ENCODE peak calls at places on chromosomes 6 and 20, in five cellular contexts. H, N, C, L and G are unnamed samples.

GRCh38 chr20:24837721-24838456 is 111.2 kb upstream of the CST7 start:
- DNase-seq in H (no peak), N (peak; percentile 16), L (peak; percentile 43), C (no peak), G (no peak)

GRCh38 chr6:38554700-38555413 is 84.9 kb downstream of the BTBD9 start:
- DNase-seq in L (peak; percentile 35), C (no peak), H (no peak), N (no peak), G (no peak)

GRCh38 chr6:16623733-16624132 is 137.5 kb downstream of the ATXN1 start:
- DNase-seq in H (no peak), L (no peak), C (no peak), N (no peak), G (no peak)

GRCh38 chr6:141483561-141484061 is 649.1 kb upstream of the GJE1 start:
- DNase-seq in L (peak; percentile 77), N (peak; percentile 50), H (no peak), C (no peak), G (peak; percentile 61)

GRCh38 chr20:15288076-15288475 is 950.7 kb upstream of the FLRT3 start:
- DNase-seq in N (no peak), H (no peak), C (no peak), L (no peak), G (no peak)

GRCh38 chr20:8509809-8510208 is 377.7 kb downstream of the PLCB1 start:
- DNase-seq in C (no peak), L (no peak), N (no peak), H (no peak), G (no peak)

GRCh38 chr6:156685823-156686428 is 91.3 kb upstream of the ARID1B start:
- DNase-seq in L (no peak), N (no peak), H (no peak), C (peak; percentile 2), G (no peak)

GRCh38 chr6:2990179-2990931 is 9.3 kb upstream of the NQO2 start:
- DNase-seq in N (no peak), C (no peak), L (peak; percentile 38), H (peak; percentile 37), G (no peak)

GRCh38 chr20:54078296-54078695 is 7.9 kb upstream of the BCAS1 start:
- DNase-seq in L (no peak), N (no peak), C (no peak), H (peak; percentile 26), G (no peak)

GRCh38 chr6:42320762-42321161 is 103.1 kb upstream of the MRPS10 start:
- DNase-seq in H (no peak), C (no peak), N (no peak), L (no peak), G (no peak)

GRCh38 chr6:25863360-25863759 is 10.7 kb downstream of the SLC17A3 start:
- DNase-seq in N (no peak), H (no peak), L (no peak), C (no peak), G (no peak)

GRCh38 chr6:143465546-143465945 is 14.9 kb downstream of the PEX3 start:
- DNase-seq in N (no peak), L (no peak), C (no peak), H (no peak), G (no peak)

GRCh38 chr20:56429496-56429895 is 17.4 kb downstream of the CASS4 start:
- DNase-seq in H (no peak), L (no peak), N (no peak), C (no peak), G (no peak)

GRCh38 chr6:148059869-148060268 is 282.8 kb upstream of the SASH1 start:
- DNase-seq in L (no peak), N (no peak), C (no peak), H (no peak), G (no peak)

GRCh38 chr20:20956586-20956985 is 149.6 kb downstream of the LINC00237 start:
- DNase-seq in N (no peak), C (no peak), L (no peak), H (no peak), G (no peak)

GRCh38 chr20:17666491-17666890 is 15.6 kb downstream of the RRBP1 start:
- DNase-seq in H (no peak), C (no peak), N (no peak), L (no peak), G (no peak)

GRCh38 chr20:41308290-41308691 is 9.2 kb downstream of the ZHX3 start:
- DNase-seq in L (peak; percentile 82), N (peak; percentile 59), H (no peak), C (no peak), G (no peak)

DNA sequence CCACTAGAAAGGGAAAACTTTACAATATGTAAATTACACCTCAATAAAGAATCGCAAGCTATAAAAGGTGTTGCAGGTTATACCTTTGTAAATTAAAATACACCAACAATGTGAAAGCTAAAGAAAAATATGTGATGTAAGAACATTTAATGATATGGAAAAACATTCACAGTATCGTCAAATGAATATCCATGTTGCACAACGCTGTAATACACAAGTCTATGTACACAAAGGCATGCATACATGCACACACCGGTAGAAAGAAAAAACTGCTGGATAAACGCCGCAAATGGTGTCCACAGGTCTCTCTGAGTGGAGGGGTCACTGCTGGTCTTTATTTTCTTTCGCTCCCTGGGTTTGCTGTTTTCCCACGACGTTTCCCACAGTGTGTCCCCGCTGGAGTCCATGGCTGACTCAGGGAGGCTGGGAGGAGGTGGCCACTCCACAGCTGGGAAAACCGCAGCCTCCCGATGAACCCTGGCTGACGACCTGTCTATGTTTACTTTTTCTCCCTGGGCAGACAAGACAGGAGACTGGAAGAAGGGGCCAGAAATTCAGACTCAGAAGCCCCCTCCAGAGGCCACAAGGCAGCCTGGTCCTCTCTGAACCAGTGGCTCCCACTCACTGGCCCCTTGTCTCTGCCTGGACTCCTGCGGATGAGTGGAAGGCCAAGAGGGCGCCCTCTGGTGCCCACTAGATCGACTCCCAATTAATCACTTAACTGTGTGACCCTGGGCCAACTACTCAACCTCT is 13.0 kb upstream of the BPI start:
- DNase-seq in H (peak; percentile 38), C (peak; percentile 38), N (peak; percentile 61), L (no peak), G (no peak)
- TF ChIP-seq CTCF in H (peak; percentile 34), C (peak; percentile 55), N (peak; percentile 58), L (peak; percentile 13), G (peak; percentile 53)

GRCh38 chr20:19045366-19045765 is 167.1 kb upstream of the SLC24A3 start:
- DNase-seq in H (no peak), L (no peak), C (no peak), N (no peak), G (no peak)
- TF ChIP-seq CTCF in H (no peak), L (no peak), C (no peak), N (no peak), G (no peak)

GRCh38 chr6:133340557-133340956 is 99.4 kb downstream of the EYA4 start:
- DNase-seq in H (no peak), C (no peak), N (no peak), L (peak; percentile 1), G (no peak)
- TF ChIP-seq CTCF in H (no peak), C (no peak), N (no peak), L (no peak), G (no peak)

GRCh38 chr20:22675337-22675736 is 91.0 kb upstream of the FOXA2 start:
- DNase-seq in C (no peak), H (no peak), N (no peak), L (no peak), G (no peak)
- TF ChIP-seq CTCF in C (no peak), H (no peak), N (no peak), L (no peak), G (no peak)